ENCODE peak calls at places on chromosomes 7 and 10, in five cellular contexts. One of them, this sample, is unnamed.

GRCh38 chr10:27537166-27537565 is 33.1 kb downstream of the RAB18 start:
- DNase-seq in GM06990: no peak
- DNase-seq in HCT116: no peak
- DNase-seq in lung: no peak
- DNase-seq in heart right ventricle: no peak
- DNase-seq in this sample: no peak

GRCh38 chr10:133394801-133395221 is 854 bp downstream of the MTG1 start:
- DNase-seq in GM06990: no peak
- DNase-seq in lung: no peak
- DNase-seq in heart right ventricle: no peak
- DNase-seq in HCT116: no peak
- DNase-seq in this sample: peak; percentile 59

GRCh38 chr10:129332476-129332875 is 134.6 kb upstream of the MGMT start:
- DNase-seq in heart right ventricle: no peak
- DNase-seq in HCT116: peak; percentile 6
- DNase-seq in GM06990: no peak
- DNase-seq in lung: no peak
- DNase-seq in this sample: peak; percentile 88

GRCh38 chr10:47299989-47300931 is at the start of gene GDF10:
- DNase-seq in HCT116: no peak
- DNase-seq in lung: no peak
- DNase-seq in GM06990: no peak
- DNase-seq in heart right ventricle: no peak
- DNase-seq in this sample: peak; percentile 85

GRCh38 chr7:120939345-120939744 is 11.2 kb upstream of the ING3 start:
- DNase-seq in GM06990: no peak
- DNase-seq in HCT116: no peak
- DNase-seq in heart right ventricle: no peak
- DNase-seq in lung: no peak
- DNase-seq in this sample: no peak

GRCh38 chr7:117489911-117490310 is 10.1 kb downstream of the CFTR start:
- DNase-seq in GM06990: no peak
- DNase-seq in HCT116: no peak
- DNase-seq in heart right ventricle: no peak
- DNase-seq in lung: no peak
- DNase-seq in this sample: no peak

GRCh38 chr10:3107426-3107961 is 40.1 kb downstream of the PFKP start:
- DNase-seq in lung: peak; percentile 86
- DNase-seq in HCT116: no peak
- DNase-seq in heart right ventricle: peak; percentile 71
- DNase-seq in GM06990: no peak
- DNase-seq in this sample: no peak

GRCh38 chr7:108372601-108373000 is 83.6 kb downstream of the NRCAM start:
- DNase-seq in lung: no peak
- DNase-seq in heart right ventricle: no peak
- DNase-seq in HCT116: no peak
- DNase-seq in GM06990: no peak
- DNase-seq in this sample: no peak

GRCh38 chr10:97611473-97611872 is 21.8 kb downstream of the MORN4 start:
- DNase-seq in heart right ventricle: no peak
- DNase-seq in GM06990: no peak
- DNase-seq in HCT116: no peak
- DNase-seq in lung: no peak
- DNase-seq in this sample: peak; percentile 58

DNA sequence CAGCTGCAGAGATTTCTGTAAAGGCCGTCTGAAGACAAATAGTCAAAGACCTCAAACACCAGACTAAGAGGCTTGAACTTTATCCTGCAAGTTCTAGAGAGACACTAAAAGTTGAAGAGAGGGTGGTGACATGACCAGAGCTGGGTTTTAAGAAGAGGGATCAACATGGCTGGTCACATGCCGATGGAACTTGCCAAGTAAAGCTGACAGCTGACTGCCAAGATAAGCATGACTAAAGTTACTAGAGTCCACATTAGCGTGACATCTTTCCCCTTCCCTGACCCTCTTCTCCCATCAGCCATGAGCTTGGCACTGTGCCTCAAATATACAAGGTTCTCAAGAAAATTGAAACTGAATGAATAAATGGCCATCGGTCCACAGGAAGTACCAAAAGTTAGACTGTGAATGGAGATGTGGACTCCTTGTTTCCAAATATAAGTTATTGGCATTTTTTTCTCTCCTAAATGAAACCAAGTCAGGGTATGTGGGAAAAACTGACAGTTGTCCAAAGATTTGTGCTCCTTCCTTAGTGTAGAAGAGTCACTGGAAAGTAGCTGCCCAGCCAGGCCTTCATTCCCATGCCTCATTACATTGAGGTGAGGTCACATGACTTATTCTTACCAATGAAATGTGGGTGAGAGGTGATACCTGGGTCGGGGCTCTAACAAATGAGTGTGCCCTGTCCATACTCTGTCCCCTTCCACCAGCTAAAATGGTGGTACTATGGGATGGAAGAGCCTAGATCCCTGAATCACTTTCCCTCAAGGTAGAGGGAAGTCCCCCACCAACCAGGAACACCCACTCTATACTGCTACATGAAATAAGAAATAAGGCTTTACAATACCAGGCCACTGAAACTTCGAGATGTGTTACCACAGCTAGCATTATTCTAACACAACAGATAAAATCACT is 24.4 kb downstream of the XPNPEP1 start:
- DNase-seq in heart right ventricle: peak; percentile 74
- DNase-seq in GM06990: no peak
- DNase-seq in lung: no peak
- DNase-seq in HCT116: no peak
- DNase-seq in this sample: no peak
- H3K36me3 ChIP-seq in heart right ventricle: no peaks in the 10 kb centered on the region
- H3K36me3 ChIP-seq in GM06990: peaks cover 10% of the 10 kb centered on the region
- H3K36me3 ChIP-seq in lung: peaks cover 2% of the 10 kb centered on the region
- H3K36me3 ChIP-seq in HCT116: no peaks in the 10 kb centered on the region
- H3K36me3 ChIP-seq in this sample: no peaks in the 10 kb centered on the region

DNA sequence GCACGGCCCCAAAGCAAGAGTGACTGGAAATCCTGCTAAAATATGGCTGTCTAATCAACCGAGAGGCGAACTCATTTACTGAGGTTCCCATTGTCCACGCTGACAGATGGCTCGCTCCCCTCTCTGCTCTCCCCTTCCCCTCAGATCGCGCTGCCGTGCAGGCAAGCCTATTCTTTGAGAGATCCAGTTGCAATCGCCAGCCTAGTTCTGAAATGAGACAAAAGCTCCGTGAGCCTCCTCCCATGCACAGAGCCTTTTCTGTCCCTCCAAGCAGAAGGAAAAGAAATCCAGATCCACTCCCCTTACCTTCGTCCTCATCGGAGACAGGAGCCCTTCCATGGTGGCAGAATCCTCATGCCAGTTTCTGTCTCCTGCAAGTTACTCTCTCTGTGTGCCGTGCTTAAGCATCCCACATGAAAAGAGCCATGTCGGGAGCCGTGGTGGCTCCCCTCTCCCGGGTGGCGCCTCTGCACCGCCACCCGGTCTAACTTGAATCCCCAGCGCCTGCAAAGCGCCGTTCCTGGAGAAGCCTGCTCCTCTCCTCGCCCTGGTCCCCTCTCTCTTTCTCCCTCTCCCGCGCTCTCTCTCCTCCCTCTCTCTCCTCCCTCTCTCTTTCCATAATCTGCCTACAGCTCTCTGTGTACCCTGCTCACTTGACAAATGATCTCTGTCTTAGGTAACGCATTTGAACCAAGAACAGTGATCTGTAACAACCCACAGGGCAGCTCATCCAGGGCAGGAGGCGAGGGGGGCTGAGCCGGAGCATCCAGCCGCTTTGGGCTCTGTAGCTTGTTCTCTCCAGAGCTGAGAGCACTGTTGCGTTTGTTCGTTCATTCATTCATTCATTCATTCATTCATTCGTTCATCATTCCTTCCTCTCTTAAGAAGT is 156.8 kb downstream of the FRMD4A start:
- DNase-seq in heart right ventricle: no peak
- DNase-seq in HCT116: no peak
- DNase-seq in GM06990: no peak
- DNase-seq in lung: no peak
- DNase-seq in this sample: peak; percentile 61
- H3K4me3 ChIP-seq in heart right ventricle: peak overlapping the region; percentile 48
- H3K4me3 ChIP-seq in HCT116: no peak overlapping the region
- H3K4me3 ChIP-seq in GM06990: peak overlapping the region; percentile 59
- H3K4me3 ChIP-seq in lung: no peak overlapping the region
- H3K4me3 ChIP-seq in this sample: peak overlapping the region; percentile 59

DNA sequence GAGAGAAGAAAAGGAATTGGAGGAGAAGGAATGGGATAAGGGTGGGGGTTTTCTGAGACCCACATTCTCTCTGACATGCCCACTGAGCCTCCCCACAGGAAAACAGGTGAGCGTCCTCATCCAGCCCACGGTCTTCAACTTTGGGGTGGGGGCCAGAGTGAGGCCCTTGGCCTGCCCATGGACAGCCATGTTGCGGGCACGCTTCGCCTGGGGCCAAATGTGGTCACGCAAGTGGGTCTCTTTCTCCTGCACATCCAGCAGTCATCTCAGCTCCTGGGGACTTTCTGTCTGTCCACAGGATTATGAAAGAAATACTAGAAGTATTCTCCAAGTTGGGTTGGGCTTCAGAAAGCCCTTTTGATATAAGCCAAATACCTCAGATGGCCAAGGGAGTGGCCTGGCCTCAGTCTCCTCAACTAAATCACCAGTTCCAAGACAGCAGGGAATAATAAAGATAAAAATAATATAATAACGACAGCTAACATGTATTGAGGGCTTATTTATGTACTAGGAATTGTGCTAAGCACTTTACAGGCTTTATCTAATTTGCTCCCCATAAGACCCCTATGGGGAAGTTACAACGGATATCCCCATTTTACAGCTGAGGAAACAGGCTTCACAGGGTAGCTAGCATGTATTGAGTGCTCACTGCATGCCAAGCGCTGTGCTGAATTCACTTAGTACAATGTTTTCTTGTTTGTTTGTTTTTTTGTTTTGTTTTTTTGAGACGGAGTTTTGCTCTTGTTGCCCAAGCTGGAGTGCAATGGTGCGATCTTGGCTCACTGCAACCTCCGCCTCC is 57.2 kb upstream of the LBX1 start:
- DNase-seq in heart right ventricle: no peak
- DNase-seq in lung: no peak
- DNase-seq in HCT116: no peak
- DNase-seq in GM06990: no peak
- DNase-seq in this sample: no peak
- H3K27me3 ChIP-seq in heart right ventricle: peaks cover 98% of the 10 kb centered on the region
- H3K27me3 ChIP-seq in lung: no peaks in the 10 kb centered on the region
- H3K27me3 ChIP-seq in HCT116: no peaks in the 10 kb centered on the region
- H3K27me3 ChIP-seq in GM06990: peaks cover 10% of the 10 kb centered on the region
- H3K27me3 ChIP-seq in this sample: peaks cover 79% of the 10 kb centered on the region

GRCh38 chr7:156107957-156108356 is 295.7 kb upstream of the SHH start:
- DNase-seq in GM06990: no peak
- DNase-seq in HCT116: no peak
- DNase-seq in lung: no peak
- DNase-seq in heart right ventricle: no peak
- DNase-seq in this sample: no peak
- H3K36me3 ChIP-seq in GM06990: no peaks in the 10 kb centered on the region
- H3K36me3 ChIP-seq in HCT116: no peaks in the 10 kb centered on the region
- H3K36me3 ChIP-seq in lung: no peaks in the 10 kb centered on the region
- H3K36me3 ChIP-seq in heart right ventricle: no peaks in the 10 kb centered on the region
- H3K36me3 ChIP-seq in this sample: no peaks in the 10 kb centered on the region

DNA sequence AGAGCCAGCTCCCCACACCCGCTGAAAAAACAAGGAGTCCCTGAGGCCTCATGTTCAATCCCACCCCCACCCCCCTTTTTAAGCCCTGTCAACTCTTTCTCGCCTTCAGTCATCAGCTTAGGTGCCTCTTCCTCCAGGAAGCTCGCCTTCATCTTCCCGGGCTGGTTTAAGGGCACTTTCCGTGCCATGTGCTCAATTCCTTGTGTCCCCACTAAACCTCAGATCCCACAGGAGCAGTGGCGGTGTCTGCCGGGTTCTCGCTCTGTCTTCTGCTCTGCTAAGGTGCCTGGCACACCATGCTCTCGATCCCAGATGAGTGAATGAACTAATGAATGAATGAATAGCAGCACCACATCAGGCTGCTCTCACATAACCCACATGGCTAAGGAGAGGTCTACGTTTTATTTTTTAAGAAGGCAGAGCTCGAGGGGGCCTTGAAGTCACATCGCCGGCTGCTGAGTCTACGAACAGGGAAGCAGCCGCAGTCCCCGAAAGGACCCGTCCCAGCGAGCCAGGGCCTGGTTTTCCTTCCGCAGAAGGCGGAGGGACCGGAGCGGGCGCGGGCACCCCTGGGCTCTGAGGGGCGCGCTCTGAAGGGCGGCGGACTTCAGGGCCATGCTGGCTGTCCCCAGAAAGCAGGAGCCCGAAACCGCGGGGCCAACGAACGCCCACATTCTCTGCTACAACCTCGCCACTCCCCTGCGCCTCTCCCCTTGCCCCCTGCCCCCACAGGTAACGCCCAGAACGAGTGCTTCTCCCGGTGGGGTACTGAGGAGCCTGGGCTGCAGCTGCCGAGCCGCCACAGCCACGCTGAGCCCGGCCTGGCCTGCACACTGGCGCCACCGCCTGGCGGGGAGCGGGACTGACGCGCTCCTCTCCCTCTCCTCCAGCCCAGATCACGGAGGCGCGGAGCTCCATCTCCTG is 73.4 kb upstream of the KCNMA1 start:
- DNase-seq in HCT116: peak; percentile 6
- DNase-seq in heart right ventricle: peak; percentile 59
- DNase-seq in GM06990: peak; percentile 86
- DNase-seq in lung: peak; percentile 65
- DNase-seq in this sample: peak; percentile 94
- H3K4me3 ChIP-seq in HCT116: no peak overlapping the region
- H3K4me3 ChIP-seq in heart right ventricle: peak overlapping the region; percentile 52
- H3K4me3 ChIP-seq in GM06990: peak overlapping the region; percentile 56
- H3K4me3 ChIP-seq in lung: no peak overlapping the region
- H3K4me3 ChIP-seq in this sample: peak overlapping the region; percentile 43

GRCh38 chr10:22333667-22334282 is 11.5 kb upstream of the SPAG6 start:
- DNase-seq in GM06990: no peak
- DNase-seq in heart right ventricle: no peak
- DNase-seq in lung: no peak
- DNase-seq in HCT116: no peak
- DNase-seq in this sample: peak; percentile 63
- H3K27me3 ChIP-seq in GM06990: peaks cover 2% of the 10 kb centered on the region
- H3K27me3 ChIP-seq in heart right ventricle: peaks cover 66% of the 10 kb centered on the region
- H3K27me3 ChIP-seq in lung: no peaks in the 10 kb centered on the region
- H3K27me3 ChIP-seq in HCT116: peaks cover 5% of the 10 kb centered on the region
- H3K27me3 ChIP-seq in this sample: peaks cover 98% of the 10 kb centered on the region

GRCh38 chr7:48106906-48107659 is 18.0 kb downstream of the UPP1 start:
- DNase-seq in HCT116: no peak
- DNase-seq in heart right ventricle: no peak
- DNase-seq in GM06990: no peak
- DNase-seq in lung: no peak
- DNase-seq in this sample: no peak
- H3K36me3 ChIP-seq in HCT116: peaks cover 7% of the 10 kb centered on the region
- H3K36me3 ChIP-seq in heart right ventricle: no peaks in the 10 kb centered on the region
- H3K36me3 ChIP-seq in GM06990: peaks cover 1% of the 10 kb centered on the region
- H3K36me3 ChIP-seq in lung: peaks cover 46% of the 10 kb centered on the region
- H3K36me3 ChIP-seq in this sample: peaks cover 39% of the 10 kb centered on the region

DNA sequence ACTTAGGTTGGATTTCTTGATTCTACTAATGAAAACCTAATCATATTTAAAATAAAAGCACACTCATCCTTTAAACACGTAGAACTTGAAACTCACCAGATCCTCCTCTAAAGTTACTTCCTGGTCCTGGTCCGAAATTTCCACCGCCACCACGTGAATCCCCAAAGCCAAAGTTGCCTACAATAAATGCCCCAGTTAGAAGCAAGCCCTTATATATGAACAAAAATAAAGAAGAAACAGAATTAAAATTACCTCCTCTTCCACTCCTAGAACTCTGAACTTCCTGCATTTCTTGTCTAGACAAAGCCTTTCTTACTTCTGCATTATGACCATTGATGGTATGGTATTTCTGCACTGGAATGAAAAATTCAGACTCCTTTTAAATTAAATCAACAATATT is 4.2 kb downstream of the HNRNPA2B1 start:
- DNase-seq in heart right ventricle: no peak
- DNase-seq in HCT116: no peak
- DNase-seq in lung: no peak
- DNase-seq in GM06990: no peak
- DNase-seq in this sample: no peak
- H3K4me3 ChIP-seq in heart right ventricle: no peak overlapping the region
- H3K4me3 ChIP-seq in HCT116: no peak overlapping the region
- H3K4me3 ChIP-seq in lung: no peak overlapping the region
- H3K4me3 ChIP-seq in GM06990: peak overlapping the region; percentile 94
- H3K4me3 ChIP-seq in this sample: no peak overlapping the region

GRCh38 chr7:19144661-19145428 is at the start of gene FERD3L:
- DNase-seq in HCT116: no peak
- DNase-seq in heart right ventricle: no peak
- DNase-seq in GM06990: no peak
- DNase-seq in lung: no peak
- DNase-seq in this sample: peak; percentile 37
- H3K27me3 ChIP-seq in HCT116: no peaks in the 10 kb centered on the region
- H3K27me3 ChIP-seq in heart right ventricle: peaks cover 71% of the 10 kb centered on the region
- H3K27me3 ChIP-seq in GM06990: no peaks in the 10 kb centered on the region
- H3K27me3 ChIP-seq in lung: peaks cover 9% of the 10 kb centered on the region
- H3K27me3 ChIP-seq in this sample: peaks cover 74% of the 10 kb centered on the region

This sample was measured in H7.